ENCODE peak calls at places on chromosomes 2 and 18, in ten cellular contexts. P is NCI-H510A treated with DMSO at 0.1 percent for 48 hours; Y is activated CD8-positive, alpha-beta memory T cell treated with anti-CD3 and anti-CD28 coated beads for 1 hour; L is fibroblast of mammary gland; O is adipocyte; K is right atrium auricular region; D is stimulated activated CD4-positive, alpha-beta T cell treated with anti-CD3 and anti-CD28 coated beads, TNF-alpha, amount 100 ng/mL, for 1 hour; G is T-helper 2 cell; T is nucleus accumbens; C is NCI-H1694. X is an unnamed sample.
A peak's percentile ranks its signal among the peaks of the same experiment; 100 is the strongest.

GRCh38 chr2:34096552-34097171 is 497.6 kb upstream of the FAM98A start:
- DNase-seq in T (peak; percentile 0), O (peak; percentile 89), C (peak; percentile 78), G (no peak), K (no peak), Y (no peak), P (peak; percentile 11), L (peak; percentile 67), D (no peak), X (peak; percentile 68)

GRCh38 chr2:64015898-64016297 is 3.3 kb downstream of the VPS54 start:
- DNase-seq in K (no peak), Y (no peak), G (no peak), P (no peak), C (no peak), T (no peak), L (no peak), D (no peak), O (no peak), X (no peak)

GRCh38 chr2:43539991-43540860 is 55.6 kb downstream of the THADA start:
- DNase-seq in O (peak; percentile 94), C (no peak), P (no peak), Y (no peak), D (no peak), K (peak; percentile 92), G (no peak), T (no peak), L (peak; percentile 100), X (no peak)

GRCh38 chr2:209425082-209426071 is 1.5 kb downstream of the MAP2 start:
- DNase-seq in O (peak; percentile 76), C (peak; percentile 75), D (no peak), Y (no peak), P (peak; percentile 65), L (peak; percentile 63), T (no peak), K (no peak), G (no peak), X (peak; percentile 88)

GRCh38 chr18:45449761-45450227 is 165.5 kb upstream of the SLC14A2 start:
- DNase-seq in T (no peak), C (peak; percentile 15), K (no peak), G (no peak), L (peak; percentile 75), D (no peak), Y (no peak), O (peak; percentile 30), P (no peak), X (no peak)

GRCh38 chr2:67515021-67515420 is 117.9 kb downstream of the ETAA1 start:
- DNase-seq in C (no peak), K (no peak), Y (no peak), L (peak; percentile 43), O (no peak), T (no peak), D (no peak), P (no peak), G (no peak), X (no peak)

GRCh38 chr2:233353769-233354499 is at the start of gene DGKD:
- DNase-seq in K (peak; percentile 62), G (peak; percentile 73), L (peak; percentile 14), C (peak; percentile 23), T (no peak), P (peak; percentile 83), O (peak; percentile 86), Y (no peak), D (peak; percentile 77), X (peak; percentile 72)

GRCh38 chr2:158457826-158458616 is 1.3 kb downstream of the PKP4 start:
- DNase-seq in G (peak; percentile 31), T (peak; percentile 62), Y (no peak), C (no peak), L (peak; percentile 20), O (peak; percentile 75), P (peak; percentile 20), D (peak; percentile 43), K (peak; percentile 69), X (peak; percentile 86)

GRCh38 chr2:27282892-27283291 is 663 bp downstream of the TRIM54 start:
- DNase-seq in T (no peak), Y (no peak), K (no peak), P (no peak), D (no peak), C (no peak), L (no peak), G (no peak), O (no peak), X (peak; percentile 39)

GRCh38 chr2:99771691-99772333 is 282.0 kb upstream of the REV1 start:
- DNase-seq in T (no peak), D (no peak), L (no peak), K (no peak), P (no peak), C (no peak), G (no peak), O (no peak), Y (no peak), X (no peak)

GRCh38 chr2:163345795-163346573 is 389.8 kb downstream of the FIGN start:
- DNase-seq in C (peak; percentile 57), G (no peak), P (peak; percentile 72), K (no peak), Y (no peak), L (peak; percentile 56), T (no peak), O (peak; percentile 89), D (no peak), X (peak; percentile 88)

GRCh38 chr18:76687271-76688006 is 134.9 kb upstream of the ZNF236 start:
- DNase-seq in D (no peak), Y (no peak), K (no peak), O (no peak), L (peak; percentile 62), T (no peak), C (no peak), G (no peak), P (no peak), X (peak; percentile 90)

GRCh38 chr2:120704696-120705095 is 31.0 kb upstream of the GLI2 start:
- DNase-seq in G (no peak), C (no peak), T (no peak), P (no peak), Y (no peak), O (no peak), L (no peak), D (no peak), K (no peak), X (no peak)

GRCh38 chr2:11985817-11986566 is 239.6 kb downstream of the LPIN1 start:
- DNase-seq in P (no peak), O (no peak), C (no peak), D (no peak), T (no peak), G (no peak), L (peak; percentile 34), Y (no peak), K (no peak), X (no peak)

GRCh38 chr2:54613794-54614257 is 109.6 kb upstream of the EML6 start:
- DNase-seq in K (no peak), P (no peak), T (no peak), D (no peak), G (no peak), L (peak; percentile 58), O (peak; percentile 44), C (no peak), Y (no peak), X (peak; percentile 48)

GRCh38 chr2:118847447-118848172 is at the start of gene EN1:
- DNase-seq in L (peak; percentile 96), G (no peak), O (peak; percentile 34), P (peak; percentile 14), Y (no peak), C (peak; percentile 74), T (no peak), D (no peak), K (peak; percentile 53), X (no peak)

GRCh38 chr18:76429262-76430126 is 65.5 kb downstream of the ZNF516 start:
- DNase-seq in K (no peak), P (peak; percentile 29), D (no peak), G (no peak), L (peak; percentile 37), Y (no peak), O (no peak), T (no peak), C (no peak), X (peak; percentile 46)

GRCh38 chr18:51630706-51631105 is 433.2 kb upstream of the MEX3C start:
- DNase-seq in L (no peak), C (no peak), T (no peak), K (no peak), Y (no peak), O (no peak), D (no peak), G (no peak), P (no peak), X (peak; percentile 29)

GRCh38 chr2:122530812-122531211 is 775.4 kb downstream of the TSN start:
- DNase-seq in D (no peak), O (no peak), K (no peak), T (no peak), P (no peak), L (no peak), C (no peak), G (no peak), Y (no peak), X (no peak)

GRCh38 chr2:146579154-146579930 is 1265.5 kb upstream of the ACVR2A start:
- DNase-seq in G (no peak), T (no peak), D (no peak), O (peak; percentile 66), L (peak; percentile 47), K (no peak), P (no peak), C (no peak), Y (no peak), X (peak; percentile 0)

GRCh38 chr2:74267068-74267467 is 68.7 kb downstream of the MTHFD2 start:
- DNase-seq in G (no peak), T (no peak), L (no peak), K (no peak), P (peak; percentile 58), Y (no peak), C (no peak), D (no peak), O (no peak), X (peak; percentile 82)

GRCh38 chr2:43073373-43073772 is 153.0 kb downstream of the ZFP36L2 start:
- DNase-seq in G (no peak), K (peak; percentile 83), D (no peak), O (peak; percentile 89), C (no peak), P (no peak), L (peak; percentile 62), Y (no peak), T (no peak), X (no peak)

GRCh38 chr2:166128156-166128505 is 311 bp upstream of the SCN1A start:
- DNase-seq in K (no peak), L (no peak), T (no peak), Y (no peak), D (no peak), P (no peak), O (no peak), C (no peak), G (no peak), X (no peak)

GRCh38 chr2:219684721-219685689 is 57.6 kb downstream of the SLC4A3 start:
- DNase-seq in D (peak; percentile 19), O (peak; percentile 56), C (no peak), G (no peak), K (peak; percentile 72), P (peak; percentile 87), L (peak; percentile 89), Y (no peak), T (no peak), X (peak; percentile 90)

GRCh38 chr2:40534528-40534927 is 82.6 kb upstream of the SLC8A1 start:
- DNase-seq in C (no peak), P (no peak), Y (no peak), G (no peak), T (no peak), D (no peak), K (no peak), L (peak; percentile 14), O (no peak), X (no peak)

GRCh38 chr2:101446869-101447268 is 28.0 kb downstream of the RFX8 start:
- DNase-seq in Y (no peak), D (no peak), O (no peak), P (no peak), T (no peak), L (peak; percentile 98), K (no peak), C (no peak), G (no peak), X (no peak)

GRCh38 chr2:67689186-67689585 is 292.1 kb downstream of the ETAA1 start:
- DNase-seq in L (no peak), G (no peak), P (no peak), O (no peak), C (no peak), T (no peak), D (no peak), K (no peak), Y (no peak), X (no peak)

GRCh38 chr18:45935591-45936335 is 31.4 kb downstream of the EPG5 start:
- DNase-seq in K (no peak), D (no peak), L (peak; percentile 60), C (no peak), O (peak; percentile 50), Y (no peak), P (no peak), T (no peak), G (no peak), X (no peak)

X was measured in DMS53.